ENCODE peak calls at places on chromosomes 3 and 15, in six cellular contexts. M is cardiac muscle cell, R is GM12865, C is astrocyte of the spinal cord, E is transverse colon, D is left ventricle myocardium inferior. Z is an unnamed sample.

GRCh38 chr3:66073464-66074141 is 34.9 kb upstream of the MAGI1 start:
- DNase-seq in M (no peak), R (no peak), C (no peak), E (no peak), D (no peak), Z (no peak)

GRCh38 chr15:26639976-26640375 is 132.9 kb downstream of the GABRB3 start:
- DNase-seq in M (no peak), R (no peak), C (no peak), E (no peak), D (no peak), Z (no peak)

GRCh38 chr3:195270350-195271115 is 426 bp downstream of the XXYLT1 start:
- DNase-seq in M (peak; percentile 55), R (peak; percentile 81), C (peak; percentile 81), E (peak; percentile 79), D (no peak), Z (peak; percentile 82)

GRCh38 chr3:131353016-131353877 is 28.3 kb upstream of the NUDT16 start:
- DNase-seq in M (no peak), R (no peak), C (no peak), E (no peak), D (no peak), Z (no peak)

GRCh38 chr3:31432897-31433678 is 99.6 kb upstream of the STT3B start:
- DNase-seq in M (no peak), R (peak; percentile 46), C (no peak), E (no peak), D (no peak), Z (no peak)

GRCh38 chr3:177657243-177657642 is 460.0 kb upstream of the TBL1XR1 start:
- DNase-seq in M (no peak), R (no peak), C (no peak), E (no peak), D (no peak), Z (no peak)

GRCh38 chr3:49017978-49018706 is at the start of gene DALRD3:
- DNase-seq in M (peak; percentile 64), R (peak; percentile 88), C (peak; percentile 55), E (peak; percentile 73), D (peak; percentile 61), Z (peak; percentile 89)

GRCh38 chr3:15926866-15927265 is 129.1 kb upstream of the ANKRD28 start:
- DNase-seq in M (no peak), R (no peak), C (no peak), E (no peak), D (no peak), Z (no peak)

GRCh38 chr3:127087441-127087840 is 104.5 kb downstream of the PLXNA1 start:
- DNase-seq in M (no peak), R (no peak), C (no peak), E (no peak), D (peak; percentile 1), Z (no peak)

GRCh38 chr15:68693071-68693470 is 114.3 kb downstream of the CORO2B start:
- DNase-seq in M (peak; percentile 32), R (no peak), C (peak; percentile 29), E (no peak), D (no peak), Z (no peak)

GRCh38 chr3:15081960-15082664 is 16.8 kb downstream of the RBSN start:
- DNase-seq in M (peak; percentile 3), R (no peak), C (no peak), E (no peak), D (no peak), Z (no peak)

GRCh38 chr3:193701896-193702644 is 109.1 kb downstream of the OPA1 start:
- DNase-seq in M (no peak), R (peak; percentile 41), C (peak; percentile 64), E (no peak), D (no peak), Z (no peak)

GRCh38 chr3:197540961-197541377 is 14.8 kb downstream of the BDH1 start:
- DNase-seq in M (no peak), R (no peak), C (no peak), E (no peak), D (no peak), Z (no peak)

GRCh38 chr15:40857601-40858351 is 13.9 kb downstream of the SPINT1 start:
- DNase-seq in M (peak; percentile 75), R (peak; percentile 74), C (peak; percentile 53), E (peak; percentile 91), D (peak; percentile 63), Z (peak; percentile 90)

GRCh38 chr15:38304486-38304885 is 51.9 kb downstream of the SPRED1 start:
- DNase-seq in M (no peak), R (no peak), C (no peak), E (no peak), D (no peak), Z (no peak)

GRCh38 chr3:52110502-52110901 is 43.7 kb downstream of the POC1A start:
- DNase-seq in M (no peak), R (no peak), C (no peak), E (no peak), D (no peak), Z (no peak)

GRCh38 chr3:52109556-52110380 is 44.5 kb downstream of the POC1A start:
- DNase-seq in M (peak; percentile 77), R (no peak), C (peak; percentile 45), E (no peak), D (no peak), Z (no peak)

GRCh38 chr3:52106951-52107611 is 47.1 kb downstream of the POC1A start:
- DNase-seq in M (no peak), R (no peak), C (no peak), E (no peak), D (no peak), Z (no peak)

GRCh38 chr3:52112056-52112455 is 42.2 kb downstream of the POC1A start:
- DNase-seq in M (no peak), R (no peak), C (no peak), E (no peak), D (no peak), Z (no peak)

GRCh38 chr3:52108302-52109232 is 45.7 kb downstream of the POC1A start:
- DNase-seq in M (peak; percentile 57), R (no peak), C (no peak), E (no peak), D (peak; percentile 55), Z (no peak)
- TF ChIP-seq CTCF in M (peak; percentile 45), R (no peak), C (peak; percentile 29), E (no peak), D (peak; percentile 60), Z (no peak)

GRCh38 chr15:90932660-90932991 is 277 bp upstream of the HDDC3 start:
- DNase-seq in M (no peak), R (no peak), C (no peak), E (no peak), D (no peak), Z (no peak)
- TF ChIP-seq CTCF in M (no peak), R (no peak), C (no peak), E (no peak), D (no peak), Z (no peak)

DNA sequence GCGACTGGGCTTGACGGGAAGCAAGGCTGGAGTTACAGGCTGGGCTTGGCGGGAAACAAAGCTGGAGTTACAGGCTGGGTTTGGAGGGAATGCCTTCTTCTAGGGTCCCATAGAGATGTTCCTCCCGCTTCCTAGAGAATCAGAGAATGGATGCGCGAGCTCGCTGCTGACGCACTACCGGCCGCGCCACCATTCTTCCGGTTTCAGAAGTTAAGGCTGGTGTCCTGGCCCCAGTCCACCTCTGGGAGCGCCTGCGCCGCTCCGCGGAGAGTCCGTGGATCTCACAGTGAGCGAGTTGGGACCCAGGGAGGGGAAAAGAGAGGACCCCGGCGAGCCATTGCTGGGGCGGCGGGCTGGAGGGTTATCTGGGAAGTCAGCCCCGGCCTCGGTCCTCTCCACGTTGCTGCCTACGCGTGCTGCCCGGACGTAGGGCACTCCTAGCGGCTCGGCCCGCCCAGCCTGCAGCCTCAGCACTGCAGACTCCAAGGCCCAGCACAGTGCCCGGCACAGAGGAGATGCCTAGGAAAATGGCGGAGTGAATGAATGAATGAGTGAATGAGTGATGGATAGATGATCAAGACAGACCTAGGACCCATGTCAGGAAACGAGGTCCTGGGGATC is at the start of gene ZNF502:
- DNase-seq in M (peak; percentile 95), R (no peak), C (peak; percentile 92), E (peak; percentile 86), D (peak; percentile 88), Z (no peak)
- TF ChIP-seq CTCF in M (peak; percentile 40), R (no peak), C (peak; percentile 31), E (peak; percentile 61), D (peak; percentile 61), Z (no peak)

DNA sequence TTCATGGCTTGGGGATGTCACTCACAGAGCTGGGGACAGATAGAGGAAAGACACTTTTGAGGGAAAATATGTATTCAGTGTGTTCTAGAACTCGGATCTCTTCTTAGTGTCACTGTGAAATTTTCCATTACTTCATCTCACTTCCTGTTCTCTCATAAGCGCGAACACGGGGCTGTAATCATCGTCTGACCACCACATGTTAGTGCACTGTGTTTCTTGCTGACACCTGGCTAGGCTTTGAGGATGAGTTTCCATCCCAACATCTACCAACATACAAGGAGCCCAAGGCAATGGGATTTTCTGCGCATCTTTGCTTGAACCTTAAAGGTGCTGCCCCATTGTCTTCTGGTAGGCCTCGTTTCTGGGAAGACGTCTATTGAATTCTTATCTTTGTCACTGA is 84.0 kb downstream of the LIPC start:
- DNase-seq in M (no peak), R (peak; percentile 40), C (no peak), E (no peak), D (no peak), Z (peak; percentile 50)
- TF ChIP-seq CTCF in M (no peak), R (no peak), C (no peak), E (no peak), D (no peak), Z (no peak)

DNA sequence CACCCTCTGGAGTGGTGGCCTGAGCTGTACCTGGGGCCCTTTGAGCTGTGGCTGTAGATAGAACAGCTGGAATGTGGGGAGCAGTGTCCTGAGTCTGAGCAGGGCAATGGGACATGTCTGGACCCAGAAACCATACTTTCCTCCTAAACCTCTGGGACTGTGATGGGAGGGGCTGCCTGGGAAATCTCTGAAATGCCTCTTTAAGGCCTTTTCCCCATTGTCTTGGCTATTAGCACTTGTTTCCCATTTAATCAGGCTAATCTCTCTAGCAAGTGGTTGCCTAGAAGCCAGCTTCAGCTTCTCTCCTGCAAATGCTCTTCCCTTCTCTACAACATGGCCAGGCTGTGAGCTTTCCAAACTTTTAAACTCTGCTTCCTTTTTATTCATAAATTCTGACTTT is 58.5 kb upstream of the SPATA16 start:
- DNase-seq in M (no peak), R (no peak), C (no peak), E (no peak), D (no peak), Z (no peak)
- TF ChIP-seq CTCF in M (no peak), R (no peak), C (no peak), E (no peak), D (no peak), Z (no peak)

Z was measured in GM13976.